ENCODE peak calls at places on chromosomes 4 and X, in four cellular contexts. H is K562, Z is HepG2, F is HCT116. A is an unnamed sample.

GRCh38 chr4:88613417-88613875 is 21.2 kb downstream of the HERC3 start:
- DNase-seq in H (no peak), F (no peak), Z (no peak), A (no peak)

GRCh38 chrX:17860811-17861495 is at the start of gene RAI2:
- DNase-seq in H (peak), F (no peak), Z (no peak), A (no peak)

GRCh38 chrX:38620623-38621022 is 59.3 kb downstream of the TSPAN7 start:
- DNase-seq in Z (no peak), H (no peak), F (no peak), A (no peak)

GRCh38 chr4:47824844-47825243 is 13.0 kb downstream of the CORIN start:
- DNase-seq in H (no peak), Z (no peak), F (no peak), A (no peak)

GRCh38 chr4:183887351-183887750 is 17.8 kb upstream of the STOX2 start:
- DNase-seq in H (no peak), F (no peak), Z (no peak), A (no peak)

GRCh38 chr4:175772170-175772685 is 39.8 kb downstream of the GPM6A start:
- DNase-seq in Z (no peak), F (no peak), H (no peak), A (no peak)

GRCh38 chr4:189773909-189774308 is 166.8 kb upstream of the FRG1 start:
- DNase-seq in H (no peak), Z (no peak), F (no peak), A (no peak)

GRCh38 chr4:42119916-42120315 is 32.5 kb downstream of the BEND4 start:
- DNase-seq in Z (no peak), F (no peak), H (no peak), A (no peak)

GRCh38 chrX:148804579-148804978 is 304.2 kb downstream of the AFF2 start:
- DNase-seq in F (no peak), Z (no peak), H (no peak), A (no peak)

GRCh38 chr4:2256156-2256731 is 5.7 kb downstream of the MXD4 start:
- DNase-seq in H (no peak), Z (no peak), F (no peak), A (no peak)

GRCh38 chrX:54423161-54423888 is 16.9 kb upstream of the TSR2 start:
- DNase-seq in Z (peak), H (peak), F (no peak), A (no peak)

GRCh38 chr4:55543858-55544257 is 2.9 kb downstream of the CLOCK start:
- DNase-seq in H (peak), Z (no peak), F (peak), A (no peak)

GRCh38 chr4:82467442-82467841 is 37.1 kb downstream of the ENOPH1 start:
- DNase-seq in H (no peak), Z (peak), F (no peak), A (no peak)

GRCh38 chrX:146278381-146278780 is 460.8 kb downstream of the SLITRK2 start:
- DNase-seq in F (no peak), Z (no peak), H (no peak), A (no peak)

GRCh38 chrX:40897768-40898167 is 162.4 kb upstream of the MED14 start:
- DNase-seq in F (no peak), H (no peak), Z (no peak), A (no peak)

GRCh38 chr4:1998296-1998695 is 10.5 kb downstream of the NELFA start:
- DNase-seq in F (no peak), Z (no peak), H (no peak), A (no peak)

GRCh38 chrX:137565921-137566745 is at the start of gene ZIC3:
- DNase-seq in F (no peak), H (no peak), Z (no peak), A (no peak)

GRCh38 chr4:169492436-169493163 is 119.8 kb downstream of the NEK1 start:
- DNase-seq in F (peak), H (peak), Z (peak), A (no peak)

GRCh38 chr4:17785858-17786257 is 4.4 kb upstream of the FAM184B start:
- DNase-seq in H (no peak), F (no peak), Z (no peak), A (no peak)

GRCh38 chr4:61540944-61541343 is 340.8 kb downstream of the ADGRL3 start:
- DNase-seq in H (no peak), F (no peak), Z (peak), A (no peak)

GRCh38 chrX:150868625-150869024 is 29.8 kb downstream of the CD99L2 start:
- DNase-seq in F (no peak), Z (no peak), H (no peak), A (no peak)

GRCh38 chr4:176791591-176792347 is 953 bp downstream of the VEGFC start:
- DNase-seq in Z (no peak), F (no peak), H (no peak), A (no peak)

GRCh38 chr4:151276787-151277557 is at the start of gene PRSS48:
- DNase-seq in F (peak), H (peak), Z (peak), A (peak)

GRCh38 chr4:129978315-129978714 is 882.4 kb downstream of the C4orf33 start:
- DNase-seq in F (no peak), Z (no peak), H (no peak), A (no peak)

GRCh38 chr4:7388627-7389026 is 46.1 kb downstream of the PSAPL1 start:
- DNase-seq in Z (no peak), F (no peak), H (no peak), A (no peak)

GRCh38 chr4:15779336-15779735 is 1.2 kb downstream of the CD38 start:
- DNase-seq in Z (peak), F (no peak), H (no peak), A (no peak)

GRCh38 chr4:108492816-108493595 is 127.4 kb upstream of the RPL34 start:
- DNase-seq in Z (peak), H (peak), F (peak), A (no peak)

GRCh38 chr4:2217726-2218125 is 24.2 kb downstream of the HAUS3 start:
- DNase-seq in H (no peak), Z (no peak), F (no peak), A (no peak)

GRCh38 chrX:107712231-107713204 is 63.1 kb downstream of the TSC22D3 start:
- DNase-seq in Z (no peak), F (no peak), H (no peak), A (no peak)

GRCh38 chr4:72340803-72341431 is 228.1 kb downstream of the ADAMTS3 start:
- DNase-seq in H (no peak), F (no peak), Z (no peak), A (no peak)

GRCh38 chrX:19673334-19674040 is 158.2 kb upstream of the MAP3K15 start:
- DNase-seq in H (no peak), F (peak), Z (peak), A (no peak)

GRCh38 chrX:41823402-41823801 is 99.4 kb downstream of the GPR82 start:
- DNase-seq in F (no peak), Z (peak), H (no peak), A (no peak)

GRCh38 chrX:15737957-15738685 is at the start of gene CA5B:
- DNase-seq in F (peak), H (peak), Z (no peak), A (peak)

GRCh38 chr4:25817059-25817681 is 45.6 kb downstream of the SEL1L3 start:
- DNase-seq in Z (no peak), F (no peak), H (no peak), A (no peak)

GRCh38 chr4:2923678-2924173 is 39.5 kb downstream of the NOP14 start:
- DNase-seq in Z (no peak), F (no peak), H (no peak), A (no peak)

GRCh38 chr4:68905598-68906237 is 45.9 kb downstream of the UGT2A3 start:
- DNase-seq in H (no peak), F (no peak), Z (no peak), A (no peak)

GRCh38 chrX:13119386-13119785 is 75.0 kb upstream of the FAM9C start:
- DNase-seq in F (no peak), H (no peak), Z (no peak), A (no peak)

GRCh38 chr4:13990596-13991589 is 363.4 kb upstream of the BOD1L1 start:
- DNase-seq in H (no peak), F (no peak), Z (peak), A (no peak)

GRCh38 chr4:140071806-140072205 is 82.2 kb downstream of the MAML3 start:
- DNase-seq in H (no peak), F (no peak), Z (no peak), A (no peak)

GRCh38 chr4:45063701-45064100 is 337.3 kb upstream of the GNPDA2 start:
- DNase-seq in H (no peak), F (no peak), Z (no peak), A (no peak)
- TF ChIP-seq TCF7L2 in H (no peak), F (no peak), Z (no peak), A (no peak)

GRCh38 chrX:44915361-44915868 is 42.4 kb downstream of the KDM6A start:
- DNase-seq in Z (peak), H (no peak), F (no peak), A (no peak)
- TF ChIP-seq REST in Z (no peak), H (no peak), F (no peak), A (no peak)

DNA sequence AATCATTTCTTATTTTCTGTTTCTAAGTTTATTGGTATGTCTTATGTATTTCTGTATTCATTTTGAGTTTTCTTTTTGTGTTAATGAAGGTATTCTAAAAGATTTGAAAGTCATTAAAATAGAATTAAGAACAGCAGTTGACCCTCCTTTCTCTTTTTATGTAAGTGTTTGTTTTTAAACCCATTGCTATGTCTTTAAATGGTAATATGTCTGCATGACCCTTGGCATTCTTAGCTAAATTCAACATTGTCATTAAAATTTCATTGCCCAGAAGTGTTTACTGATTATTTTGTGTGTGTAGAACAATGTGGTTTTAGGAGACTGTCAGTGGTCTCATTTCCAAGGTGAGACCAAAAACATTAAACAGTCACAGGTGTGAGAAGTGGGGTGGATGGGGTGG is 197.8 kb downstream of the PCDH7 start:
- DNase-seq in Z (no peak), F (no peak), H (no peak), A (no peak)
- TF ChIP-seq TCF7L2 in Z (no peak), F (no peak), H (no peak), A (no peak)

GRCh38 chrX:103883533-103883932 is 51.5 kb upstream of the RAB9B start:
- DNase-seq in F (no peak), Z (no peak), H (no peak), A (no peak)

GRCh38 chrX:103886624-103887023 is 54.6 kb upstream of the RAB9B start:
- DNase-seq in H (no peak), F (no peak), Z (no peak), A (no peak)

DNA sequence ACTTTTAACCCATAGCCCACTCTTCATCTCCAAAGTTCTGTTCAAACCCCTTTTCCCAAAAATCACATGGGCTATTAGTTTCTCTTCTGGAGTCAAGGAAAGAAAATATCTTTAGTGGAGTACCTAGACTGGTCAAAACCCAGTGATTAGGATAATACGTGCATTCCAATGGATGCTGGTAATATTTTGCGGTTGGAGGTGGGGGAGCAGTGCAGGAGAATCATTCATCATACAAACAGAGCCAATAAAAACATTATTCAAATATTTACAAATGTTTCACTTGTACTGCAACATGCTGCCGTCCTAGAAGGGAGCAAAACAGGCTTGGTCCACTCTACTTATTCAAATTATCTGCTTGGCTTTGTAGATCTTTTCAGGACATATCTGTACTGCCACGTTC is 57.2 kb upstream of the RAB9B start:
- DNase-seq in Z (no peak), H (no peak), F (no peak), A (no peak)
- TF ChIP-seq REST in Z (no peak), H (no peak), F (no peak), A (no peak)

GRCh38 chr4:122007016-122007415 is 55.2 kb upstream of the TRPC3 start:
- DNase-seq in F (no peak), Z (no peak), H (no peak), A (no peak)
- TF ChIP-seq TCF7L2 in F (no peak), Z (no peak), H (no peak), A (no peak)